ENCODE peak calls at places on chromosomes 11 and 22, in five cellular contexts. N is HT-29; J is activated CD4-positive, alpha-beta T cell treated with anti-CD3 and anti-CD28 coated beads, Interleukin-2, amount 10 ng/mL, durations not matched to agents 7 days and 5 days; G is fibroblast of mammary gland; Z is IMR-90. O is an unnamed sample.

GRCh38 chr11:103892603-103893002 is 143.8 kb upstream of the DDI1 start:
- DNase-seq in N (no peak), J (no peak), G (peak), Z (peak), O (no peak)

GRCh38 chr22:24191893-24192292 is 10.6 kb downstream of the SUSD2 start:
- DNase-seq in N (no peak), J (no peak), G (no peak), Z (no peak), O (no peak)

GRCh38 chr11:11230802-11231562 is 122.1 kb downstream of the CSNK2A3 start:
- DNase-seq in N (peak), J (peak), G (no peak), Z (no peak), O (no peak)

GRCh38 chr11:31995525-31996123 is 95.2 kb upstream of the RCN1 start:
- DNase-seq in N (no peak), J (peak), G (no peak), Z (peak), O (no peak)

GRCh38 chr11:3165152-3165705 is at the start of gene OSBPL5:
- DNase-seq in N (peak), J (peak), G (peak), Z (peak), O (peak)

GRCh38 chr11:6405837-6406236 is 13.1 kb downstream of the APBB1 start:
- DNase-seq in N (no peak), J (no peak), G (no peak), Z (no peak), O (no peak)

GRCh38 chr11:118620529-118621070 is 13.2 kb downstream of the PHLDB1 start:
- DNase-seq in N (peak), J (no peak), G (no peak), Z (no peak), O (no peak)

GRCh38 chr11:56885182-56885581 is 103.5 kb upstream of the OR5AK2 start:
- DNase-seq in N (peak), J (no peak), G (no peak), Z (no peak), O (no peak)

GRCh38 chr22:43008921-43009320 is 6.0 kb downstream of the PACSIN2 start:
- DNase-seq in N (no peak), J (no peak), G (no peak), Z (no peak), O (no peak)

GRCh38 chr11:31557991-31558390 is 48.4 kb downstream of the ELP4 start:
- DNase-seq in N (no peak), J (no peak), G (no peak), Z (peak), O (peak)

GRCh38 chr11:129709801-129710398 is 105.7 kb upstream of the TMEM45B start:
- DNase-seq in N (no peak), J (no peak), G (no peak), Z (no peak), O (no peak)

GRCh38 chr11:64313491-64314145 is 3.7 kb downstream of the TRMT112 start:
- DNase-seq in N (no peak), J (no peak), G (peak), Z (no peak), O (no peak)

GRCh38 chr11:110711776-110712642 is at the start of gene ARHGAP20:
- DNase-seq in N (no peak), J (peak), G (peak), Z (peak), O (peak)

GRCh38 chr22:20241579-20242392 is 26.3 kb downstream of the RTN4R start:
- DNase-seq in N (no peak), J (no peak), G (no peak), Z (no peak), O (no peak)

GRCh38 chr11:93846411-93846810 is 4.0 kb downstream of the VSTM5 start:
- DNase-seq in N (no peak), J (no peak), G (no peak), Z (peak), O (no peak)

GRCh38 chr11:64233913-64234839 is at the start of gene VEGFB:
- DNase-seq in N (peak), J (peak), G (no peak), Z (peak), O (peak)

GRCh38 chr22:37503183-37503683 is 16.0 kb downstream of the CARD10 start:
- DNase-seq in N (no peak), J (no peak), G (no peak), Z (no peak), O (no peak)

GRCh38 chr11:71154406-71154805 is 98.0 kb downstream of the SHANK2 start:
- DNase-seq in N (no peak), J (no peak), G (no peak), Z (no peak), O (no peak)

GRCh38 chr11:10511046-10511711 is 29.8 kb downstream of the RNF141 start:
- DNase-seq in N (no peak), J (no peak), G (no peak), Z (no peak), O (no peak)

GRCh38 chr11:123405123-123405592 is 24.9 kb upstream of the GRAMD1B start:
- DNase-seq in N (no peak), J (no peak), G (no peak), Z (no peak), O (no peak)

GRCh38 chr22:49044091-49044490 is 783.6 kb downstream of the BRD1 start:
- DNase-seq in N (no peak), J (no peak), G (no peak), Z (no peak), O (no peak)

GRCh38 chr11:58922475-58922874 is 16.8 kb upstream of the GLYATL1 start:
- DNase-seq in N (no peak), J (no peak), G (no peak), Z (no peak), O (no peak)

GRCh38 chr22:50329236-50329635 is 2.4 kb upstream of the DENND6B start:
- DNase-seq in N (no peak), J (no peak), G (peak), Z (peak), O (no peak)

GRCh38 chr11:27462543-27462942 is 10.0 kb downstream of the LGR4 start:
- DNase-seq in N (no peak), J (no peak), G (no peak), Z (no peak), O (peak)

GRCh38 chr11:2298795-2299747 is 2.6 kb downstream of the C11orf21 start:
- DNase-seq in N (peak), J (peak), G (no peak), Z (no peak), O (no peak)

GRCh38 chr11:75041263-75041662 is 52.5 kb downstream of the NEU3 start:
- DNase-seq in N (no peak), J (no peak), G (no peak), Z (no peak), O (no peak)

GRCh38 chr11:117946196-117946841 is 17.1 kb upstream of the TMPRSS13 start:
- DNase-seq in N (no peak), J (no peak), G (no peak), Z (no peak), O (no peak)

GRCh38 chr22:42805016-42805997 is 51.8 kb downstream of the ARFGAP3 start:
- DNase-seq in N (peak), J (no peak), G (no peak), Z (no peak), O (peak)

GRCh38 chr11:2582436-2582931 is 117.3 kb downstream of the KCNQ1OT1 start:
- DNase-seq in N (no peak), J (no peak), G (no peak), Z (no peak), O (no peak)

GRCh38 chr22:29870574-29870973 is 12.4 kb upstream of the MTMR3 start:
- DNase-seq in N (no peak), J (peak), G (no peak), Z (no peak), O (no peak)

GRCh38 chr11:20095189-20095588 is 65.1 kb downstream of the DBX1 start:
- DNase-seq in N (no peak), J (no peak), G (no peak), Z (no peak), O (no peak)

GRCh38 chr11:65435981-65436411 is 13.4 kb downstream of the NEAT1 start:
- DNase-seq in N (no peak), J (no peak), G (peak), Z (no peak), O (no peak)

GRCh38 chr22:48536691-48537591 is 1290.7 kb downstream of the BRD1 start:
- DNase-seq in N (no peak), J (no peak), G (no peak), Z (no peak), O (peak)

GRCh38 chr11:73009972-73010371 is 132.1 kb downstream of the FCHSD2 start:
- DNase-seq in N (no peak), J (no peak), G (no peak), Z (no peak), O (no peak)

GRCh38 chr11:105780781-105781525 is 171.1 kb downstream of the GRIA4 start:
- DNase-seq in N (no peak), J (no peak), G (no peak), Z (no peak), O (no peak)

GRCh38 chr11:56783448-56784041 is 35.0 kb upstream of the OR9G4 start:
- DNase-seq in N (peak), J (peak), G (peak), Z (peak), O (peak)

GRCh38 chr11:64580387-64580786 is 10.6 kb upstream of the SLC22A12 start:
- DNase-seq in N (no peak), J (no peak), G (peak), Z (no peak), O (no peak)

GRCh38 chr11:45651841-45652745 is 13.3 kb downstream of the CHST1 start:
- DNase-seq in N (no peak), J (no peak), G (no peak), Z (no peak), O (no peak)

GRCh38 chr11:67373916-67374570 is 645 bp upstream of the CLCF1 start:
- DNase-seq in N (peak), J (peak), G (peak), Z (peak), O (no peak)

GRCh38 chr22:44555597-44555996 is 57.6 kb upstream of the RTL6 start:
- DNase-seq in N (no peak), J (no peak), G (no peak), Z (no peak), O (no peak)